ENCODE peak calls at places on chromosomes 13 and 19, in nine cellular contexts. A, N, S, R, O, V, W, X and P are unnamed samples.

GRCh38 chr13:103859952-103860351 is 793.7 kb upstream of the SLC10A2 start:
- DNase-seq in V (no peak), N (no peak), S (no peak), R (no peak), X (no peak), A (no peak), W (no peak), O (no peak), P (no peak)

GRCh38 chr19:10998045-10998533 is 37.3 kb downstream of the SMARCA4 start:
- DNase-seq in R (no peak), W (no peak), V (no peak), S (peak; percentile 51), O (no peak), X (no peak), A (no peak), N (no peak), P (no peak)

GRCh38 chr19:47186337-47187022 is 44.5 kb downstream of the BBC3 start:
- DNase-seq in O (peak; percentile 60), X (no peak), A (no peak), N (no peak), R (no peak), S (no peak), V (peak; percentile 77), W (no peak), P (no peak)

GRCh38 chr19:32436692-32437091 is 31.1 kb downstream of the DPY19L3 start:
- DNase-seq in N (no peak), W (no peak), O (no peak), V (no peak), R (no peak), S (no peak), X (no peak), A (no peak), P (no peak)

GRCh38 chr13:73273737-73274136 is 214.9 kb downstream of the KLF5 start:
- DNase-seq in A (no peak), R (no peak), V (no peak), S (no peak), X (no peak), O (no peak), W (no peak), N (no peak), P (no peak)

GRCh38 chr13:111661052-111661451 is 340.6 kb downstream of the TEX29 start:
- DNase-seq in W (no peak), R (no peak), V (no peak), N (no peak), O (no peak), X (no peak), A (no peak), S (no peak), P (no peak)

GRCh38 chr19:20422616-20423205 is 142.9 kb downstream of the ZNF737 start:
- DNase-seq in N (no peak), S (no peak), A (no peak), R (no peak), V (no peak), X (no peak), O (no peak), W (no peak), P (no peak)

GRCh38 chr19:33469171-33470039 is 52.2 kb downstream of the PEPD start:
- DNase-seq in V (no peak), A (no peak), W (no peak), O (no peak), S (no peak), N (no peak), R (no peak), X (no peak), P (no peak)

GRCh38 chr19:34468400-34468799 is 13.2 kb upstream of the WTIP start:
- DNase-seq in S (no peak), V (no peak), R (no peak), O (no peak), W (no peak), A (no peak), X (no peak), N (peak; percentile 86), P (peak; percentile 75)

GRCh38 chr19:7535993-7536685 is 622 bp downstream of the PNPLA6 start:
- DNase-seq in S (no peak), W (no peak), V (no peak), N (no peak), R (no peak), A (no peak), X (no peak), O (no peak), P (no peak)

GRCh38 chr19:9720541-9720940 is 45.6 kb upstream of the ZNF562 start:
- DNase-seq in R (no peak), N (no peak), V (no peak), X (no peak), A (no peak), S (no peak), W (no peak), O (no peak), P (no peak)

GRCh38 chr19:55352040-55352439 is 2.5 kb downstream of the COX6B2 start:
- DNase-seq in X (no peak), V (no peak), A (no peak), W (no peak), S (no peak), R (no peak), N (no peak), O (no peak), P (no peak)

GRCh38 chr13:102310691-102311432 is 91.0 kb downstream of the FGF14 start:
- DNase-seq in N (no peak), V (no peak), W (no peak), R (no peak), X (no peak), O (no peak), S (peak; percentile 70), A (no peak), P (no peak)

GRCh38 chr13:110396913-110397379 is 89.9 kb downstream of the COL4A2 start:
- DNase-seq in W (no peak), A (no peak), V (no peak), R (no peak), X (no peak), N (no peak), S (peak; percentile 89), O (peak; percentile 38), P (no peak)

GRCh38 chr13:24864579-24864978 is 100.6 kb downstream of the RNF17 start:
- DNase-seq in R (no peak), N (no peak), A (no peak), O (no peak), S (no peak), X (no peak), V (no peak), W (no peak), P (no peak)

GRCh38 chr19:17846146-17846545 is 1.6 kb downstream of the JAK3 start:
- DNase-seq in S (no peak), A (no peak), W (no peak), O (peak; percentile 38), R (no peak), V (no peak), N (no peak), X (no peak), P (no peak)

GRCh38 chr13:111325941-111326620 is 5.6 kb downstream of the TEX29 start:
- DNase-seq in O (no peak), A (no peak), R (no peak), W (no peak), N (no peak), S (no peak), V (no peak), X (no peak), P (no peak)

GRCh38 chr19:4911786-4912672 is 2.7 kb downstream of the UHRF1 start:
- DNase-seq in N (peak; percentile 81), S (peak; percentile 74), R (peak; percentile 49), X (peak; percentile 27), V (peak; percentile 52), O (peak; percentile 53), A (peak; percentile 36), W (no peak), P (peak; percentile 84)

GRCh38 chr19:812819-813358 is 8.9 kb downstream of the PLPPR3 start:
- DNase-seq in X (no peak), O (no peak), S (no peak), R (no peak), N (no peak), W (no peak), V (no peak), A (no peak), P (no peak)

GRCh38 chr19:15317392-15318011 is 14.8 kb downstream of the BRD4 start:
- DNase-seq in A (no peak), S (no peak), X (no peak), O (no peak), V (no peak), R (no peak), W (no peak), N (peak; percentile 27), P (no peak)

GRCh38 chr13:41311607-41312500 is 787 bp downstream of the NAA16 start:
- DNase-seq in S (peak; percentile 50), V (no peak), O (peak; percentile 40), W (peak; percentile 21), A (peak; percentile 19), R (no peak), X (no peak), N (peak; percentile 48), P (peak; percentile 59)

GRCh38 chr19:18274776-18275356 is 614 bp upstream of the IQCN start:
- DNase-seq in N (peak; percentile 87), S (peak; percentile 90), A (no peak), V (no peak), W (no peak), O (no peak), R (no peak), X (peak; percentile 86), P (peak; percentile 83)

GRCh38 chr13:98565726-98566577 is 11.0 kb downstream of the STK24 start:
- DNase-seq in V (no peak), N (peak; percentile 86), X (no peak), S (peak; percentile 27), W (no peak), O (no peak), A (no peak), R (no peak), P (peak; percentile 85)

GRCh38 chr13:103351035-103351828 is 285.0 kb upstream of the SLC10A2 start:
- DNase-seq in A (no peak), N (no peak), W (no peak), S (no peak), R (peak; percentile 21), V (no peak), X (no peak), O (no peak), P (no peak)

GRCh38 chr13:98889419-98890079 is 88.3 kb downstream of the DOCK9 start:
- DNase-seq in A (no peak), N (peak; percentile 28), X (no peak), W (no peak), O (no peak), V (no peak), S (no peak), R (no peak), P (no peak)

GRCh38 chr13:21800847-21801616 is 130.2 kb downstream of the FGF9 start:
- DNase-seq in N (no peak), O (no peak), W (no peak), R (no peak), X (no peak), A (no peak), S (no peak), V (no peak), P (no peak)

GRCh38 chr19:18731562-18732008 is 48.1 kb downstream of the CRTC1 start:
- DNase-seq in A (no peak), W (no peak), R (no peak), X (no peak), V (no peak), S (no peak), N (peak; percentile 30), O (no peak), P (no peak)

GRCh38 chr19:43525836-43526771 is 897 bp downstream of the ETHE1 start:
- DNase-seq in O (peak; percentile 48), V (no peak), X (no peak), W (no peak), N (no peak), R (no peak), A (peak; percentile 33), S (no peak), P (no peak)

GRCh38 chr19:20776083-20777076 is at the start of gene ZNF66:
- DNase-seq in A (peak; percentile 95), O (peak; percentile 98), R (peak; percentile 95), N (peak; percentile 98), W (peak; percentile 91), X (no peak), S (peak; percentile 95), V (peak; percentile 95), P (peak; percentile 98)

GRCh38 chr13:97474581-97474980 is 40.6 kb downstream of the RAP2A start:
- DNase-seq in O (no peak), X (no peak), V (no peak), W (no peak), R (no peak), A (no peak), S (no peak), N (no peak), P (no peak)

GRCh38 chr13:28161370-28161769 is 23.0 kb downstream of the PAN3 start:
- DNase-seq in S (no peak), X (no peak), O (no peak), N (no peak), W (no peak), V (no peak), A (no peak), R (no peak), P (no peak)